ENCODE peak calls at places on chromosomes 4 and X, in eight cellular contexts. L is CD4-positive, alpha-beta T cell; P is iPS DF 6.9; W is substantia nigra; T is NCI-H524 treated with DMSO at 0.1 percent for 48 hours; F is mesendoderm; N is fibroblast of lung; O is glomerular endothelial cell. V is an unnamed sample.

GRCh38 chrX:6384391-6384790 is 150.5 kb downstream of the VCX3A start:
- DNase-seq in N (no peak), W (no peak), L (no peak), O (no peak), P (no peak), T (no peak), F (peak; percentile 69), V (no peak)

GRCh38 chrX:124488412-124489161 is 142.2 kb downstream of the SH2D1A start:
- DNase-seq in O (no peak), N (no peak), W (no peak), F (peak; percentile 78), T (no peak), L (no peak), P (no peak), V (no peak)

GRCh38 chrX:38276089-38276488 is 51.2 kb downstream of the RPGR start:
- DNase-seq in W (no peak), T (no peak), O (no peak), F (no peak), P (no peak), N (no peak), L (no peak), V (no peak)

GRCh38 chr4:110088670-110089069 is 109.7 kb downstream of the ELOVL6 start:
- DNase-seq in F (peak; percentile 85), W (no peak), O (no peak), T (no peak), N (peak; percentile 78), L (no peak), P (no peak), V (no peak)

GRCh38 chr4:4941741-4942140 is 77.5 kb downstream of the CYTL1 start:
- DNase-seq in W (no peak), F (no peak), L (no peak), O (no peak), T (no peak), P (no peak), N (no peak), V (no peak)

GRCh38 chr4:73844352-73844751 is 7.9 kb downstream of the CXCL6 start:
- DNase-seq in N (peak; percentile 83), F (peak; percentile 56), W (no peak), T (no peak), P (no peak), L (no peak), O (no peak), V (no peak)

GRCh38 chr4:7860600-7861158 is 79.0 kb downstream of the AFAP1 start:
- DNase-seq in L (no peak), F (no peak), T (no peak), W (no peak), O (no peak), P (no peak), N (no peak), V (no peak)

GRCh38 chr4:146488495-146489174 is 33.1 kb downstream of the SLC10A7 start:
- DNase-seq in W (no peak), T (no peak), O (peak; percentile 36), N (peak; percentile 80), P (no peak), F (no peak), L (no peak), V (peak; percentile 83)

GRCh38 chr4:103996637-103997036 is 276.9 kb upstream of the TACR3 start:
- DNase-seq in W (no peak), N (peak; percentile 90), T (no peak), P (peak; percentile 43), L (no peak), O (no peak), F (peak; percentile 98), V (peak; percentile 99)

GRCh38 chrX:132710756-132711155 is 221.9 kb upstream of the MBNL3 start:
- DNase-seq in W (no peak), T (no peak), L (no peak), P (no peak), F (no peak), N (no peak), O (no peak), V (no peak)

GRCh38 chr4:113935190-113935589 is 44.3 kb downstream of the ARSJ start:
- DNase-seq in F (no peak), P (no peak), O (no peak), L (no peak), W (no peak), N (no peak), T (no peak), V (no peak)

GRCh38 chrX:9235722-9236121 is 201.8 kb upstream of the FAM9B start:
- DNase-seq in O (no peak), T (no peak), N (no peak), W (no peak), L (no peak), P (no peak), F (no peak), V (no peak)

GRCh38 chrX:43822015-43822414 is 60.2 kb downstream of the MAOB start:
- DNase-seq in W (no peak), T (no peak), N (peak; percentile 70), P (no peak), L (no peak), F (no peak), O (no peak), V (no peak)

GRCh38 chrX:37955273-37955672 is 51.1 kb upstream of the SYTL5 start:
- DNase-seq in L (no peak), W (no peak), O (no peak), P (no peak), T (no peak), F (no peak), N (no peak), V (no peak)

GRCh38 chrX:120302434-120302833 is 8.8 kb downstream of the TMEM255A start:
- DNase-seq in L (peak; percentile 20), W (no peak), P (no peak), O (no peak), F (peak; percentile 68), N (no peak), T (no peak), V (no peak)

GRCh38 chrX:107775734-107776511 is at the start of gene TSC22D3:
- DNase-seq in O (no peak), L (peak; percentile 66), T (peak; percentile 51), N (peak; percentile 54), P (no peak), F (peak; percentile 82), W (peak; percentile 31), V (peak; percentile 37)

GRCh38 chr4:25215506-25215905 is 18.3 kb upstream of the PI4K2B start:
- DNase-seq in L (no peak), T (no peak), F (peak; percentile 73), P (no peak), O (no peak), N (no peak), W (no peak), V (no peak)

GRCh38 chrX:154735695-154736393 is 15.0 kb downstream of the GAB3 start:
- DNase-seq in N (peak; percentile 93), O (no peak), L (no peak), T (no peak), P (no peak), W (no peak), F (no peak), V (peak; percentile 63)

GRCh38 chr4:6641164-6641970 is 882 bp downstream of the MRFAP1 start:
- DNase-seq in T (no peak), L (peak; percentile 47), P (no peak), W (no peak), N (peak; percentile 56), F (peak; percentile 53), O (no peak), V (no peak)

GRCh38 chr4:46945062-46945461 is 36.0 kb upstream of the COX7B2 start:
- DNase-seq in T (no peak), O (no peak), L (no peak), F (no peak), W (no peak), N (no peak), P (no peak), V (no peak)

GRCh38 chrX:136572030-136572429 is 40.0 kb downstream of the VGLL1 start:
- DNase-seq in P (no peak), T (no peak), N (no peak), F (no peak), L (no peak), O (no peak), W (no peak), V (no peak)

GRCh38 chr4:89111833-89112563 is 665 bp downstream of the TIGD2 start:
- DNase-seq in N (peak; percentile 88), P (no peak), O (no peak), W (no peak), F (peak; percentile 72), L (no peak), T (no peak), V (peak; percentile 72)

GRCh38 chrX:72348247-72348979 is 42.7 kb upstream of the CITED1 start:
- DNase-seq in N (no peak), T (no peak), F (no peak), L (no peak), O (no peak), P (no peak), W (no peak), V (no peak)

GRCh38 chr4:53640576-53641459 is 49.5 kb upstream of the LNX1 start:
- DNase-seq in O (no peak), N (no peak), W (no peak), P (no peak), F (peak; percentile 67), T (peak; percentile 83), L (no peak), V (peak; percentile 31)

GRCh38 chr4:139223682-139224317 is 46.8 kb upstream of the ELF2 start:
- DNase-seq in N (peak; percentile 80), L (no peak), F (no peak), W (no peak), T (no peak), P (no peak), O (no peak), V (peak; percentile 12)

GRCh38 chrX:38484607-38485498 is 76.5 kb upstream of the TSPAN7 start:
- DNase-seq in W (no peak), P (no peak), O (no peak), L (no peak), N (no peak), T (no peak), F (no peak), V (no peak)